ENCODE peak calls at places on chromosomes 12 and 14, in six cellular contexts. K is astrocyte; D is PC-9; V is CD4-positive, CD25-positive, alpha-beta regulatory T cell; O is IMR-90; B is HCT116. Q is an unnamed sample. For H3K4me1, the result is how much of the 10 kb centered on the place peaks cover.

GRCh38 chr12:6606331-6607131 is 648 bp downstream of the CHD4 start:
- DNase-seq in K (no peak), D (peak), V (peak), O (peak), B (no peak), Q (peak)

GRCh38 chr12:4221157-4221556 is 52.4 kb upstream of the CCND2 start:
- DNase-seq in K (no peak), D (no peak), V (no peak), O (peak), B (no peak), Q (no peak)

GRCh38 chr14:71597955-71598659 is 334.1 kb upstream of the RGS6 start:
- DNase-seq in K (no peak), D (no peak), V (no peak), O (no peak), B (no peak), Q (no peak)

GRCh38 chr12:101276433-101276832 is 3.5 kb upstream of the UTP20 start:
- DNase-seq in K (no peak), D (no peak), V (no peak), O (no peak), B (no peak), Q (no peak)

GRCh38 chr14:81401420-81402122 is 1.4 kb upstream of the STON2 start:
- DNase-seq in K (peak), D (peak), V (no peak), O (peak), B (peak), Q (peak)

GRCh38 chr14:54654600-54654999 is 87.7 kb downstream of the SAMD4A start:
- DNase-seq in K (no peak), D (no peak), V (no peak), O (no peak), B (no peak), Q (peak)

GRCh38 chr12:47938093-47938492 is 25.3 kb upstream of the TMEM106C start:
- DNase-seq in K (peak), D (peak), V (no peak), O (peak), B (no peak), Q (peak)

GRCh38 chr12:7869137-7869536 is 3.6 kb downstream of the SLC2A14 start:
- DNase-seq in K (peak), D (peak), V (no peak), O (peak), B (no peak), Q (peak)

GRCh38 chr12:96063046-96063445 is 27.7 kb upstream of the LTA4H start:
- DNase-seq in K (no peak), D (no peak), V (peak), O (peak), B (no peak), Q (peak)

GRCh38 chr14:103740991-103741689 is 25.5 kb downstream of the ZFYVE21 start:
- DNase-seq in K (no peak), D (no peak), V (no peak), O (peak), B (no peak), Q (peak)

GRCh38 chr12:11085419-11085818 is 6.7 kb downstream of the TAS2R43 start:
- DNase-seq in K (no peak), D (no peak), V (no peak), O (no peak), B (no peak), Q (no peak)

GRCh38 chr14:99820702-99821331 is 27.6 kb downstream of the EML1 start:
- DNase-seq in K (no peak), D (no peak), V (no peak), O (no peak), B (no peak), Q (no peak)

GRCh38 chr12:104136577-104136976 is 1.4 kb downstream of the NFYB start:
- DNase-seq in K (peak), D (no peak), V (no peak), O (peak), B (no peak), Q (peak)

GRCh38 chr12:122691566-122691965 is 11.6 kb downstream of the HCAR2 start:
- DNase-seq in K (no peak), D (no peak), V (no peak), O (no peak), B (no peak), Q (no peak)

GRCh38 chr12:67811437-67812361 is 163.2 kb downstream of the DYRK2 start:
- DNase-seq in K (peak), D (peak), V (no peak), O (peak), B (no peak), Q (no peak)

GRCh38 chr12:56374726-56375597 is 12.3 kb upstream of the APOF start:
- DNase-seq in K (no peak), D (no peak), V (no peak), O (peak), B (no peak), Q (no peak)

GRCh38 chr14:100855256-100855930 is 29.5 kb downstream of the MEG3 start:
- DNase-seq in K (no peak), D (no peak), V (no peak), O (no peak), B (no peak), Q (no peak)

GRCh38 chr12:22981711-22982110 is 356.7 kb downstream of the ETNK1 start:
- DNase-seq in K (no peak), D (no peak), V (no peak), O (peak), B (no peak), Q (peak)

GRCh38 chr12:49872781-49873181 is 29.9 kb upstream of the BCDIN3D start:
- DNase-seq in K (peak), D (no peak), V (no peak), O (peak), B (no peak), Q (no peak)

GRCh38 chr12:85568395-85569103 is 267.7 kb downstream of the RASSF9 start:
- DNase-seq in K (no peak), D (no peak), V (no peak), O (no peak), B (no peak), Q (no peak)

GRCh38 chr12:130372936-130373335 is 35.2 kb downstream of the PIWIL1 start:
- DNase-seq in K (no peak), D (no peak), V (no peak), O (no peak), B (no peak), Q (no peak)

GRCh38 chr14:76126066-76126465 is 25.7 kb upstream of the GPATCH2L start:
- DNase-seq in K (no peak), D (no peak), V (no peak), O (no peak), B (no peak), Q (no peak)

GRCh38 chr14:36690301-36691020 is 28.8 kb downstream of the PAX9 start:
- DNase-seq in K (no peak), D (peak), V (no peak), O (peak), B (no peak), Q (no peak)

GRCh38 chr12:1766110-1766509 is 54.3 kb upstream of the LRTM2 start:
- DNase-seq in K (no peak), D (peak), V (no peak), O (no peak), B (no peak), Q (no peak)

GRCh38 chr12:1767407-1768090 is 52.8 kb upstream of the LRTM2 start:
- DNase-seq in K (no peak), D (no peak), V (no peak), O (no peak), B (no peak), Q (no peak)

GRCh38 chr12:1773937-1774655 is 46.3 kb upstream of the LRTM2 start:
- DNase-seq in K (no peak), D (no peak), V (no peak), O (peak), B (no peak), Q (peak)

GRCh38 chr12:1769809-1770494 is 50.4 kb upstream of the LRTM2 start:
- DNase-seq in K (no peak), D (peak), V (no peak), O (peak), B (no peak), Q (no peak)

GRCh38 chr12:1768585-1768984 is 51.8 kb upstream of the LRTM2 start:
- DNase-seq in K (no peak), D (no peak), V (no peak), O (no peak), B (no peak), Q (peak)
- H3K4me1 ChIP-seq in K (under half), D (under half), V (under half), O (under half), B (under half), Q (under half)

DNA sequence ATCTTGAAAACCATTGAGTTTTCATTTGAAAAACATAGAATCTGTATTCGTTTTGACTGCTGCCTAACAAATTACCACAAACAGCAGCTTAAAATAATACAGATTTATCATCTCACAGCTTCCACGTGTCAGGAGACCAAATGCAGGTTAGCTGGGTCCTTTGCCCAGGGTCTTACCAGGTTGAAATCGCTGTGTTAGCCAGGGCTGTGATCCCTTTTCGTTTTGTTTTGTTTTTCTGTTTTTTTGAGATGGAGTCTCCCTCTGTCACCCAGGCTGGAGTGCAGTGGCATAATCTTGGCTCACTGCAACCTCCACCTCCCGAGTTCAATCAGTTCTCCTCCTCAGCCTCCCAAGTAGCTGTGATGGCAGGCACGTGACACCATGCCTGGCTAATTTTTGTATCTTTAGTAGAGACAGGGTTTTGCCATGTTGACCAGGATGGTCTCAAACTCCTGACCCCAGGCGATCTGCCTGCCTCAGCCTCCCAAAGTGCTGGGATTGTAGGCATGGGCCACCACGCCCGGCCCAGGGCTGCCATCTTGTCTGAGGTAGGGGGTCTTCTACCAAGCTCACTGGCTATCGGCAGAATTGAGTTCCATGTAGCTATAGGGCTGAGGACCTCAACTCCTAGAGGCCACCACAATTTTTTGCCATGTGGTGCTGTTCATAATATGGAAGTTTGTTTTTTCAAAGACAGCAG is 115.8 kb downstream of the EGLN3 start:
- DNase-seq in K (no peak), D (no peak), V (no peak), O (no peak), B (no peak), Q (no peak)
- H3K4me1 ChIP-seq in K (under half), D (under half), V (under half), O (under half), B (under half), Q (under half)

GRCh38 chr12:116128779-116129178 is 148.7 kb downstream of the MED13L start:
- DNase-seq in K (no peak), D (no peak), V (no peak), O (no peak), B (no peak), Q (no peak)
- H3K4me1 ChIP-seq in K (under half), D (under half), V (under half), O (under half), B (under half), Q (half or more)

DNA sequence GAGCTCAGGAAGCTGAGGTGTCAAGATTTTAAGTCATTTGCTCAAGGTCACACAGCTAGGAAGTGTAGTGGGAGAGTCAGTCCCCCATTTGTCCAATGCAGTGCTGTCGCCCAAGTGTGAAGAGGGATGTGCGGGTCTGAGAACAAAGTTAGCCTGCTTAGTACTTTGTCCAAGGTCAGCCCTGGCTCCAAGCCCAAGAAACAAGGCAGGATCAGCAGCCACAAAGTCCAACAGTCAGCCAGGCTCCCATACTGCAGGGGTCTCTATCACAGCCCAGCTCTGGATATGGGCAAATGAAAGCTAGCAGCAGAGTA is 90.8 kb upstream of the EEA1 start:
- DNase-seq in K (no peak), D (no peak), V (no peak), O (no peak), B (no peak), Q (no peak)
- H3K4me1 ChIP-seq in K (under half), D (half or more), V (under half), O (under half), B (under half), Q (under half)

GRCh38 chr12:124403273-124403672 is 108.4 kb downstream of the RFLNA start:
- DNase-seq in K (no peak), D (no peak), V (no peak), O (no peak), B (no peak), Q (no peak)
- H3K4me1 ChIP-seq in K (under half), D (under half), V (under half), O (under half), B (under half), Q (under half)

GRCh38 chr12:25985296-25985992 is 27.0 kb downstream of the RASSF8 start:
- DNase-seq in K (no peak), D (no peak), V (no peak), O (no peak), B (no peak), Q (no peak)
- H3K4me1 ChIP-seq in K (under half), D (under half), V (under half), O (under half), B (under half), Q (under half)

GRCh38 chr12:27614866-27615265 is 81.4 kb upstream of the REP15 start:
- DNase-seq in K (no peak), D (no peak), V (no peak), O (no peak), B (no peak), Q (no peak)

GRCh38 chr12:27618836-27619235 is 77.4 kb upstream of the REP15 start:
- DNase-seq in K (peak), D (no peak), V (no peak), O (peak), B (no peak), Q (no peak)

GRCh38 chr12:27615331-27615891 is 80.8 kb upstream of the REP15 start:
- DNase-seq in K (peak), D (peak), V (no peak), O (peak), B (peak), Q (peak)

GRCh38 chr12:27614386-27614785 is 81.9 kb upstream of the REP15 start:
- DNase-seq in K (no peak), D (no peak), V (no peak), O (no peak), B (no peak), Q (no peak)

GRCh38 chr12:27616356-27617150 is 79.7 kb upstream of the REP15 start:
- DNase-seq in K (no peak), D (no peak), V (no peak), O (no peak), B (no peak), Q (no peak)
- H3K4me1 ChIP-seq in K (under half), D (under half), V (under half), O (under half), B (half or more), Q (under half)

DNA sequence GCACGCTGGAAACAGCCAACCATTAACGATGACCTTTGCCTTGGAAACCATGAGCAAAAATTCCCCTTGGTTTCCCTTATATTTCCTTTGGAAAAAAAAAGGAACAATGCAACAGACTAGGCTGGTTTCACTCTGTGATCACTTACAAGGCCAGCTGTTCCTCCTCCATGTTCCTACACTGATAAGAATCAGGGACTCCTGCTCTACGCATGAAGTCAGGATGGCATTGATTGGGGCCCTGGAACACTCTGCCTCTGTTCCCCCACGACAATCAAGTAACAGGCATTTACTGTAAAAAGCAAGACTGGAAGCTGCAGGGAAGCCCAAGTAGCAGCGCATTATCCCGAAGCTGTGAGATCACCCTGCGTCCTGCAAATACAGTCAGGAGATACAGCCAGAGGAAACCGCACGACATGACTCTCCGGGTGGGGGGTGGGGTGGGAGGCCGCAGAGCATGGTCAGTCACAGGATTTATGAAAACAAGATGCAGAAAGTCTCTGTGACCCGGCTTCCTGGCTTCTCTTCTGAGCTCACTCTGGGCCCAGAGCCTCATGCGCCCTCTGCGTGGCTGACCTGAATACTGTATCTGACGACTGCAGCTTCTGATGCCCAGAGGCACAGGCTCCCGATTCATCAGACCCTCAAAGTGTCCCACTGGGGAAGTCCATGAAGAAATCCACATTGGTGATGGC is 31.1 kb downstream of the SSH1 start:
- DNase-seq in K (peak), D (no peak), V (no peak), O (peak), B (no peak), Q (peak)
- H3K4me1 ChIP-seq in K (half or more), D (under half), V (under half), O (under half), B (half or more), Q (half or more)

GRCh38 chr12:64036414-64036813 is 185.7 kb downstream of the KICS2 start:
- DNase-seq in K (peak), D (no peak), V (no peak), O (no peak), B (no peak), Q (no peak)
- H3K4me1 ChIP-seq in K (under half), D (under half), V (under half), O (under half), B (under half), Q (under half)

GRCh38 chr12:106122004-106122403 is 16.8 kb downstream of the NUAK1 start:
- DNase-seq in K (no peak), D (no peak), V (no peak), O (no peak), B (no peak), Q (no peak)
- H3K4me1 ChIP-seq in K (under half), D (under half), V (under half), O (under half), B (under half), Q (half or more)

Q was measured in adipocyte.